ENCODE peak calls at places on chromosomes 7 and 10, in ten cellular contexts. One of them, this sample, is unnamed.

GRCh38 chr7:142587578-142588191 is 161.6 kb upstream of the PRSS1 start:
- DNase-seq in MCF 10A: peak; percentile 85
- DNase-seq in bronchial epithelial cell: peak; percentile 82
- DNase-seq in HFFc6: peak; percentile 81
- DNase-seq in kidney: no peak
- DNase-seq in psoas muscle: no peak
- DNase-seq in hepatocyte: peak; percentile 66
- DNase-seq in nephron progenitor cell: no peak
- DNase-seq in Panc1: no peak
- DNase-seq in colonic mucosa: peak; percentile 23
- DNase-seq in this sample: no peak

GRCh38 chr10:47315426-47315825 is 6.8 kb upstream of the GDF2 start:
- DNase-seq in MCF 10A: no peak
- DNase-seq in bronchial epithelial cell: no peak
- DNase-seq in HFFc6: no peak
- DNase-seq in kidney: no peak
- DNase-seq in psoas muscle: no peak
- DNase-seq in hepatocyte: no peak
- DNase-seq in nephron progenitor cell: no peak
- DNase-seq in Panc1: no peak
- DNase-seq in colonic mucosa: no peak
- DNase-seq in this sample: no peak

GRCh38 chr10:21084700-21085099 is 187.6 kb upstream of the NEBL start:
- DNase-seq in MCF 10A: no peak
- DNase-seq in bronchial epithelial cell: no peak
- DNase-seq in HFFc6: no peak
- DNase-seq in kidney: no peak
- DNase-seq in psoas muscle: no peak
- DNase-seq in hepatocyte: no peak
- DNase-seq in nephron progenitor cell: no peak
- DNase-seq in Panc1: no peak
- DNase-seq in colonic mucosa: no peak
- DNase-seq in this sample: no peak

GRCh38 chr10:79403441-79404230 is 41.8 kb downstream of the ZCCHC24 start:
- DNase-seq in MCF 10A: no peak
- DNase-seq in bronchial epithelial cell: no peak
- DNase-seq in HFFc6: no peak
- DNase-seq in kidney: peak; percentile 85
- DNase-seq in psoas muscle: no peak
- DNase-seq in hepatocyte: no peak
- DNase-seq in nephron progenitor cell: peak; percentile 33
- DNase-seq in Panc1: no peak
- DNase-seq in colonic mucosa: no peak
- DNase-seq in this sample: peak; percentile 65

GRCh38 chr7:37230221-37230620 is 218.4 kb downstream of the ELMO1 start:
- DNase-seq in MCF 10A: peak; percentile 52
- DNase-seq in bronchial epithelial cell: no peak
- DNase-seq in HFFc6: no peak
- DNase-seq in kidney: no peak
- DNase-seq in psoas muscle: peak; percentile 73
- DNase-seq in hepatocyte: no peak
- DNase-seq in nephron progenitor cell: no peak
- DNase-seq in Panc1: no peak
- DNase-seq in colonic mucosa: no peak
- DNase-seq in this sample: no peak

GRCh38 chr10:47207280-47207613 is 92.8 kb upstream of the GDF10 start:
- DNase-seq in MCF 10A: peak; percentile 26
- DNase-seq in bronchial epithelial cell: no peak
- DNase-seq in HFFc6: no peak
- DNase-seq in kidney: no peak
- DNase-seq in psoas muscle: no peak
- DNase-seq in hepatocyte: peak; percentile 49
- DNase-seq in nephron progenitor cell: no peak
- DNase-seq in Panc1: no peak
- DNase-seq in colonic mucosa: no peak
- DNase-seq in this sample: no peak

GRCh38 chr10:16011548-16011947 is 151.2 kb upstream of the MINDY3 start:
- DNase-seq in MCF 10A: peak; percentile 60
- DNase-seq in bronchial epithelial cell: peak; percentile 3
- DNase-seq in HFFc6: no peak
- DNase-seq in kidney: no peak
- DNase-seq in psoas muscle: no peak
- DNase-seq in hepatocyte: no peak
- DNase-seq in nephron progenitor cell: no peak
- DNase-seq in Panc1: no peak
- DNase-seq in colonic mucosa: no peak
- DNase-seq in this sample: no peak

GRCh38 chr10:101694674-101695403 is at the start of gene FBXW4:
- DNase-seq in MCF 10A: peak; percentile 55
- DNase-seq in bronchial epithelial cell: no peak
- DNase-seq in HFFc6: no peak
- DNase-seq in kidney: peak; percentile 89
- DNase-seq in psoas muscle: peak; percentile 60
- DNase-seq in hepatocyte: peak; percentile 79
- DNase-seq in nephron progenitor cell: peak; percentile 56
- DNase-seq in Panc1: no peak
- DNase-seq in colonic mucosa: peak; percentile 71
- DNase-seq in this sample: peak; percentile 71

GRCh38 chr7:70669859-70670258 is 462.1 kb upstream of the GALNT17 start:
- DNase-seq in MCF 10A: no peak
- DNase-seq in bronchial epithelial cell: no peak
- DNase-seq in HFFc6: no peak
- DNase-seq in kidney: no peak
- DNase-seq in psoas muscle: no peak
- DNase-seq in hepatocyte: no peak
- DNase-seq in nephron progenitor cell: no peak
- DNase-seq in Panc1: no peak
- DNase-seq in colonic mucosa: no peak
- DNase-seq in this sample: no peak

GRCh38 chr7:73992104-73992562 is 35.8 kb upstream of the ELN start:
- DNase-seq in MCF 10A: peak; percentile 72
- DNase-seq in bronchial epithelial cell: no peak
- DNase-seq in HFFc6: peak; percentile 50
- DNase-seq in kidney: no peak
- DNase-seq in psoas muscle: peak; percentile 65
- DNase-seq in hepatocyte: no peak
- DNase-seq in nephron progenitor cell: peak; percentile 46
- DNase-seq in Panc1: no peak
- DNase-seq in colonic mucosa: no peak
- DNase-seq in this sample: no peak

GRCh38 chr10:33238643-33239042 is 95.8 kb downstream of the NRP1 start:
- DNase-seq in MCF 10A: peak; percentile 27
- DNase-seq in bronchial epithelial cell: peak; percentile 91
- DNase-seq in HFFc6: peak; percentile 93
- DNase-seq in kidney: no peak
- DNase-seq in psoas muscle: no peak
- DNase-seq in hepatocyte: no peak
- DNase-seq in nephron progenitor cell: no peak
- DNase-seq in Panc1: peak; percentile 74
- DNase-seq in colonic mucosa: no peak
- DNase-seq in this sample: no peak

GRCh38 chr7:132575336-132575986 is 809 bp downstream of the PLXNA4 start:
- DNase-seq in MCF 10A: no peak
- DNase-seq in bronchial epithelial cell: peak; percentile 8
- DNase-seq in HFFc6: peak; percentile 24
- DNase-seq in kidney: peak; percentile 84
- DNase-seq in psoas muscle: peak; percentile 43
- DNase-seq in hepatocyte: peak; percentile 61
- DNase-seq in nephron progenitor cell: peak; percentile 53
- DNase-seq in Panc1: no peak
- DNase-seq in colonic mucosa: peak; percentile 30
- DNase-seq in this sample: no peak

GRCh38 chr10:17512341-17513001 is 58.1 kb upstream of the ST8SIA6 start:
- DNase-seq in MCF 10A: peak; percentile 97
- DNase-seq in bronchial epithelial cell: peak; percentile 97
- DNase-seq in HFFc6: peak; percentile 96
- DNase-seq in kidney: peak; percentile 68
- DNase-seq in psoas muscle: no peak
- DNase-seq in hepatocyte: peak; percentile 58
- DNase-seq in nephron progenitor cell: no peak
- DNase-seq in Panc1: peak; percentile 88
- DNase-seq in colonic mucosa: peak; percentile 78
- DNase-seq in this sample: no peak

DNA sequence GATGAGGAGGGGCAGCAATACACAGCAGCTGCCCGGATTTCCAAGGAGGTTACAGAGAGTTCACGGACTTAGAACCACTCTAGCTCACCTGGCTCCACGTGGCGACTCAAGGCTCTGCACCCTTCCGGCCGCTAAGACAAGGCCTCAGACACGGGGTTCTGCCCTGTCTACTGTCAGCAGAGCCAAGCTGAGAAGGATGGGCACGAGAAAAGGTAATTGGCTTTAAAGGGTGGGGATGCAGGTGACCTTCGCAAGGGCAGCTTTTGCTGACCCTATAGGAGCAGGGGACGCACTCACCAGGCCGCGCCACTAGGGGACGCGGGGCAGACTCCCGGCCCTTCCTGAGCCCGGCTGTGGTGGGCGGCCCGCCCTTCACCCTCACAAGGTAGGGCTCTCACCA is 152.4 kb downstream of the KIF20B start:
- DNase-seq in MCF 10A: no peak
- DNase-seq in bronchial epithelial cell: no peak
- DNase-seq in HFFc6: no peak
- DNase-seq in kidney: no peak
- DNase-seq in psoas muscle: no peak
- DNase-seq in hepatocyte: no peak
- DNase-seq in nephron progenitor cell: peak; percentile 35
- DNase-seq in Panc1: no peak
- DNase-seq in colonic mucosa: no peak
- DNase-seq in this sample: no peak
- TF ChIP-seq CTCF in MCF 10A: no peak
- TF ChIP-seq CTCF in bronchial epithelial cell: peak; percentile 21
- TF ChIP-seq CTCF in HFFc6: peak; percentile 23
- TF ChIP-seq CTCF in kidney: no peak
- TF ChIP-seq CTCF in psoas muscle: no peak
- TF ChIP-seq CTCF in hepatocyte: no peak
- TF ChIP-seq CTCF in nephron progenitor cell: peak; percentile 54
- TF ChIP-seq CTCF in Panc1: peak; percentile 42
- TF ChIP-seq CTCF in colonic mucosa: no peak
- TF ChIP-seq CTCF in this sample: no peak

GRCh38 chr10:103660364-103661197 is 167.1 kb downstream of the NEURL1 start:
- DNase-seq in MCF 10A: peak; percentile 30
- DNase-seq in bronchial epithelial cell: no peak
- DNase-seq in HFFc6: peak; percentile 36
- DNase-seq in kidney: peak; percentile 86
- DNase-seq in psoas muscle: no peak
- DNase-seq in hepatocyte: no peak
- DNase-seq in nephron progenitor cell: no peak
- DNase-seq in Panc1: no peak
- DNase-seq in colonic mucosa: no peak
- DNase-seq in this sample: no peak
- TF ChIP-seq CTCF in MCF 10A: no peak
- TF ChIP-seq CTCF in bronchial epithelial cell: no peak
- TF ChIP-seq CTCF in HFFc6: no peak
- TF ChIP-seq CTCF in kidney: no peak
- TF ChIP-seq CTCF in psoas muscle: no peak
- TF ChIP-seq CTCF in hepatocyte: no peak
- TF ChIP-seq CTCF in nephron progenitor cell: no peak
- TF ChIP-seq CTCF in Panc1: no peak
- TF ChIP-seq CTCF in colonic mucosa: no peak
- TF ChIP-seq CTCF in this sample: peak; percentile 23

GRCh38 chr7:81501220-81501619 is 268.6 kb downstream of the HGF start:
- DNase-seq in MCF 10A: peak; percentile 17
- DNase-seq in bronchial epithelial cell: peak; percentile 22
- DNase-seq in HFFc6: peak; percentile 36
- DNase-seq in kidney: no peak
- DNase-seq in psoas muscle: no peak
- DNase-seq in hepatocyte: peak; percentile 23
- DNase-seq in nephron progenitor cell: no peak
- DNase-seq in Panc1: no peak
- DNase-seq in colonic mucosa: no peak
- DNase-seq in this sample: no peak

GRCh38 chr7:81503771-81504170 is 266.1 kb downstream of the HGF start:
- DNase-seq in MCF 10A: no peak
- DNase-seq in bronchial epithelial cell: no peak
- DNase-seq in HFFc6: no peak
- DNase-seq in kidney: no peak
- DNase-seq in psoas muscle: no peak
- DNase-seq in hepatocyte: no peak
- DNase-seq in nephron progenitor cell: no peak
- DNase-seq in Panc1: no peak
- DNase-seq in colonic mucosa: no peak
- DNase-seq in this sample: no peak

GRCh38 chr7:81503321-81503720 is 266.5 kb downstream of the HGF start:
- DNase-seq in MCF 10A: no peak
- DNase-seq in bronchial epithelial cell: no peak
- DNase-seq in HFFc6: no peak
- DNase-seq in kidney: no peak
- DNase-seq in psoas muscle: no peak
- DNase-seq in hepatocyte: no peak
- DNase-seq in nephron progenitor cell: no peak
- DNase-seq in Panc1: no peak
- DNase-seq in colonic mucosa: no peak
- DNase-seq in this sample: no peak

GRCh38 chr7:81500631-81501030 is 269.2 kb downstream of the HGF start:
- DNase-seq in MCF 10A: no peak
- DNase-seq in bronchial epithelial cell: peak; percentile 56
- DNase-seq in HFFc6: no peak
- DNase-seq in kidney: no peak
- DNase-seq in psoas muscle: no peak
- DNase-seq in hepatocyte: no peak
- DNase-seq in nephron progenitor cell: no peak
- DNase-seq in Panc1: no peak
- DNase-seq in colonic mucosa: no peak
- DNase-seq in this sample: no peak

GRCh38 chr7:81499262-81500116 is 270.4 kb downstream of the HGF start:
- DNase-seq in MCF 10A: peak; percentile 80
- DNase-seq in bronchial epithelial cell: peak; percentile 77
- DNase-seq in HFFc6: peak; percentile 85
- DNase-seq in kidney: no peak
- DNase-seq in psoas muscle: no peak
- DNase-seq in hepatocyte: peak; percentile 76
- DNase-seq in nephron progenitor cell: peak; percentile 17
- DNase-seq in Panc1: peak; percentile 85
- DNase-seq in colonic mucosa: no peak
- DNase-seq in this sample: no peak
- TF ChIP-seq CTCF in MCF 10A: peak; percentile 54
- TF ChIP-seq CTCF in bronchial epithelial cell: peak; percentile 56
- TF ChIP-seq CTCF in HFFc6: peak; percentile 86
- TF ChIP-seq CTCF in kidney: peak; percentile 54
- TF ChIP-seq CTCF in psoas muscle: peak; percentile 57
- TF ChIP-seq CTCF in hepatocyte: peak; percentile 91
- TF ChIP-seq CTCF in nephron progenitor cell: peak; percentile 62
- TF ChIP-seq CTCF in Panc1: peak; percentile 67
- TF ChIP-seq CTCF in colonic mucosa: peak; percentile 57
- TF ChIP-seq CTCF in this sample: peak; percentile 56

DNA sequence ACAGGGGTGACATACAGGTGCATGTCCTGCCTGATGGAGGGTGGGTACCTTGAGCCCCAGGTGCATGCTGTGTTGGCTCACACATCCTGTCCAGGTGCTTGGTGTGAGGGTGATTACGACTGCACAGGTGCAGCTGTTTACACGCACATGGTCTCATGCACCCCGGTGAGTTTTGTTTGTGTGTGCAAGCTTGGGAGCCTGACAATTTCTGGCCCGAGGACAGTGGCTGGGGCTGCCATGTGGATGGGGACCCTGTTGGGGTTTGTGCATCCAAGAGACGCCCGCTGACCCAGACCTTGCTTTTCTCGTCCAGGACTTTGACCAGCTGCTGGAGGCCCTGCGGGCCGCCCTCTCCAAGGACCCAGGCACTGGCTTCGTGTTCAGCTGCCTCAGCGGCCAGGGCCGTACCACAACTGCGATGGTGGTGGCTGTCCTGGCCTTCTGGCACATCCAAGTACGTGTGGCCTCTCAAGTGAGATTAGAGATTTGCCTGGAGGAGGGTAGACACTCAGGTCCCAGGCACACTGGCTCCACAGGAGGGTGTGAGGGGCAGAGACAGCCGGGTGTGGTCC is 61.7 kb downstream of the PRF1 start:
- DNase-seq in MCF 10A: no peak
- DNase-seq in bronchial epithelial cell: no peak
- DNase-seq in HFFc6: no peak
- DNase-seq in kidney: no peak
- DNase-seq in psoas muscle: no peak
- DNase-seq in hepatocyte: no peak
- DNase-seq in nephron progenitor cell: no peak
- DNase-seq in Panc1: no peak
- DNase-seq in colonic mucosa: no peak
- DNase-seq in this sample: no peak
- TF ChIP-seq CTCF in MCF 10A: no peak
- TF ChIP-seq CTCF in bronchial epithelial cell: no peak
- TF ChIP-seq CTCF in HFFc6: peak; percentile 56
- TF ChIP-seq CTCF in kidney: no peak
- TF ChIP-seq CTCF in psoas muscle: no peak
- TF ChIP-seq CTCF in hepatocyte: no peak
- TF ChIP-seq CTCF in nephron progenitor cell: no peak
- TF ChIP-seq CTCF in Panc1: peak; percentile 72
- TF ChIP-seq CTCF in colonic mucosa: peak; percentile 3
- TF ChIP-seq CTCF in this sample: no peak